ENCODE peak calls at places on chromosomes 5 and 9, in eight cellular contexts. V is foreskin fibroblast; H is HT1080; U is effector memory CD4-positive, alpha-beta T cell; J is CD8-positive, alpha-beta T cell; P is bronchial epithelial cell; L is EH; Q is kidney glomerular epithelial cell. K is an unnamed sample.

GRCh38 chr9:104869801-104870200 is 58.2 kb downstream of the ABCA1 start:
- DNase-seq in V (no peak), H (no peak), U (no peak), J (no peak), P (peak; percentile 60), L (peak; percentile 58), Q (no peak), K (no peak)

GRCh38 chr5:76401801-76402250 is 1.3 kb upstream of the IQGAP2 start:
- DNase-seq in V (no peak), H (no peak), U (peak; percentile 13), J (no peak), P (no peak), L (no peak), Q (no peak), K (no peak)

GRCh38 chr9:114382951-114383865 is 4.6 kb downstream of the AKNA start:
- DNase-seq in V (peak; percentile 48), H (no peak), U (peak; percentile 69), J (no peak), P (no peak), L (peak; percentile 81), Q (no peak), K (no peak)

GRCh38 chr5:157463621-157464407 is 3.8 kb downstream of the NIPAL4 start:
- DNase-seq in V (peak; percentile 40), H (peak; percentile 20), U (no peak), J (no peak), P (peak; percentile 87), L (peak; percentile 96), Q (peak; percentile 25), K (no peak)

GRCh38 chr5:92662741-92663140 is 918.3 kb downstream of the NR2F1-AS1 start:
- DNase-seq in V (no peak), H (no peak), U (no peak), J (no peak), P (no peak), L (no peak), Q (no peak), K (no peak)

GRCh38 chr5:60494635-60495034 is 205.3 kb downstream of the DEPDC1B start:
- DNase-seq in V (no peak), H (no peak), U (no peak), J (no peak), P (no peak), L (no peak), Q (no peak), K (no peak)

GRCh38 chr5:156401802-156402201 is 74.8 kb downstream of the SGCD start:
- DNase-seq in V (no peak), H (no peak), U (no peak), J (no peak), P (no peak), L (no peak), Q (no peak), K (no peak)

GRCh38 chr9:98805506-98806272 is 1.8 kb upstream of the GALNT12 start:
- DNase-seq in V (no peak), H (no peak), U (no peak), J (no peak), P (peak; percentile 87), L (peak; percentile 28), Q (no peak), K (peak; percentile 93)

GRCh38 chr5:17292434-17293015 is 75.1 kb downstream of the BASP1 start:
- DNase-seq in V (no peak), H (no peak), U (no peak), J (no peak), P (no peak), L (no peak), Q (no peak), K (no peak)

GRCh38 chr5:173689171-173689676 is 72.8 kb upstream of the BOD1 start:
- DNase-seq in V (no peak), H (no peak), U (no peak), J (no peak), P (no peak), L (no peak), Q (peak; percentile 80), K (no peak)

GRCh38 chr5:147619281-147619680 is 109.4 kb upstream of the DPYSL3 start:
- DNase-seq in V (no peak), H (no peak), U (no peak), J (no peak), P (peak; percentile 52), L (no peak), Q (no peak), K (no peak)

GRCh38 chr5:77851229-77852067 is 75.3 kb upstream of the TBCA start:
- DNase-seq in V (no peak), H (no peak), U (no peak), J (no peak), P (no peak), L (peak; percentile 33), Q (no peak), K (no peak)

GRCh38 chr5:9046756-9047481 is 499.0 kb downstream of the SEMA5A start:
- DNase-seq in V (peak; percentile 99), H (peak; percentile 100), U (no peak), J (no peak), P (peak; percentile 70), L (peak; percentile 99), Q (peak; percentile 84), K (peak; percentile 85)

GRCh38 chr5:123035320-123035949 is 1.1 kb downstream of the PPIC start:
- DNase-seq in V (peak; percentile 61), H (no peak), U (no peak), J (no peak), P (peak; percentile 61), L (peak; percentile 49), Q (peak; percentile 39), K (no peak)

GRCh38 chr9:128409998-128410397 is 10.7 kb upstream of the CERCAM start:
- DNase-seq in V (peak; percentile 21), H (peak; percentile 45), U (no peak), J (no peak), P (no peak), L (peak; percentile 41), Q (no peak), K (no peak)

GRCh38 chr5:179558912-179559279 is 8.5 kb downstream of the RUFY1 start:
- DNase-seq in V (peak; percentile 23), H (no peak), U (peak; percentile 4), J (no peak), P (no peak), L (no peak), Q (peak; percentile 66), K (no peak)

GRCh38 chr9:135040892-135041291 is 46.6 kb upstream of the OLFM1 start:
- DNase-seq in V (no peak), H (no peak), U (no peak), J (no peak), P (no peak), L (no peak), Q (no peak), K (no peak)

GRCh38 chr5:147446528-147446927 is 63.3 kb downstream of the DPYSL3 start:
- DNase-seq in V (peak; percentile 26), H (no peak), U (no peak), J (no peak), P (no peak), L (no peak), Q (no peak), K (no peak)

GRCh38 chr9:137582286-137582860 is 3.6 kb upstream of the DPH7 start:
- DNase-seq in V (no peak), H (no peak), U (no peak), J (no peak), P (no peak), L (peak; percentile 18), Q (no peak), K (no peak)

GRCh38 chr5:92909545-92909962 is 671.5 kb downstream of the NR2F1-AS1 start:
- DNase-seq in V (no peak), H (no peak), U (no peak), J (no peak), P (no peak), L (peak; percentile 13), Q (no peak), K (no peak)

GRCh38 chr5:54217826-54218503 is 92.4 kb downstream of the ARL15 start:
- DNase-seq in V (peak; percentile 59), H (peak; percentile 63), U (no peak), J (no peak), P (peak; percentile 74), L (peak; percentile 80), Q (peak; percentile 60), K (peak; percentile 14)

GRCh38 chr5:81006955-81007636 is 46.9 kb downstream of the RASGRF2 start:
- DNase-seq in V (no peak), H (no peak), U (peak; percentile 37), J (no peak), P (no peak), L (no peak), Q (no peak), K (no peak)

GRCh38 chr9:94619012-94619411 is 20.3 kb downstream of the FBP1 start:
- DNase-seq in V (no peak), H (no peak), U (no peak), J (no peak), P (no peak), L (peak; percentile 5), Q (no peak), K (no peak)

GRCh38 chr5:170178814-170179213 is 54.0 kb upstream of the C5orf58 start:
- DNase-seq in V (no peak), H (no peak), U (no peak), J (no peak), P (no peak), L (no peak), Q (no peak), K (no peak)

GRCh38 chr5:10578292-10578663 is 14.4 kb downstream of the ANKRD33B start:
- DNase-seq in V (no peak), H (no peak), U (no peak), J (no peak), P (no peak), L (no peak), Q (no peak), K (no peak)

GRCh38 chr5:132500931-132501628 is 10.5 kb upstream of the IRF1 start:
- DNase-seq in V (peak; percentile 37), H (peak; percentile 53), U (peak; percentile 73), J (peak; percentile 70), P (peak; percentile 43), L (peak; percentile 73), Q (peak; percentile 36), K (peak; percentile 22)

GRCh38 chr9:82117025-82117424 is 128.5 kb downstream of the SPATA31D1 start:
- DNase-seq in V (peak; percentile 56), H (no peak), U (no peak), J (no peak), P (no peak), L (no peak), Q (no peak), K (no peak)

GRCh38 chr9:27602954-27603353 is 29.7 kb upstream of the C9orf72 start:
- DNase-seq in V (no peak), H (no peak), U (no peak), J (no peak), P (no peak), L (no peak), Q (peak; percentile 14), K (no peak)

GRCh38 chr5:5063533-5063953 is 76.6 kb upstream of the ADAMTS16 start:
- DNase-seq in V (no peak), H (peak; percentile 15), U (no peak), J (no peak), P (no peak), L (no peak), Q (peak; percentile 94), K (no peak)

GRCh38 chr9:108396193-108396592 is 459.6 kb downstream of the ACTL7B start:
- DNase-seq in V (no peak), H (no peak), U (no peak), J (no peak), P (no peak), L (no peak), Q (no peak), K (no peak)

GRCh38 chr5:87069974-87070608 is 197.6 kb upstream of the RASA1 start:
- DNase-seq in V (peak; percentile 47), H (peak; percentile 77), U (no peak), J (no peak), P (peak; percentile 63), L (peak; percentile 74), Q (peak; percentile 73), K (peak; percentile 15)

GRCh38 chr5:58011301-58011700 is 448.6 kb downstream of the PLK2 start:
- DNase-seq in V (no peak), H (no peak), U (no peak), J (no peak), P (no peak), L (peak; percentile 16), Q (no peak), K (no peak)

GRCh38 chr5:6361101-6361500 is 17.2 kb downstream of the MED10 start:
- DNase-seq in V (no peak), H (no peak), U (no peak), J (no peak), P (no peak), L (no peak), Q (no peak), K (no peak)

GRCh38 chr9:93264338-93265125 is 80.6 kb downstream of the WNK2 start:
- DNase-seq in V (no peak), H (no peak), U (no peak), J (no peak), P (no peak), L (no peak), Q (no peak), K (no peak)

K was measured in NCI-H226.